ENCODE peak calls at places on chromosomes 1 and 21, in nine cellular contexts. J, W, M, K, Q, A, L, O and E are unnamed samples.

GRCh38 chr1:241156231-241156965 is 200.6 kb downstream of the RGS7 start:
- DNase-seq in J (peak), W (no peak), M (no peak), K (peak), Q (no peak), A (peak), L (peak), O (peak), E (peak)

GRCh38 chr21:27429612-27430361 is 462.9 kb upstream of the ADAMTS5 start:
- DNase-seq in J (peak), W (no peak), M (no peak), K (peak), Q (no peak), A (peak), L (peak), O (no peak), E (peak)

GRCh38 chr1:232248276-232248803 is 381.6 kb downstream of the SIPA1L2 start:
- DNase-seq in J (no peak), W (no peak), M (no peak), K (no peak), Q (no peak), A (no peak), L (no peak), O (no peak), E (no peak)

GRCh38 chr1:9606948-9607347 is 18.2 kb downstream of the TMEM201 start:
- DNase-seq in J (no peak), W (no peak), M (no peak), K (no peak), Q (no peak), A (no peak), L (no peak), O (no peak), E (no peak)

GRCh38 chr21:46144464-46145070 is 10.8 kb downstream of the FTCD start:
- DNase-seq in J (no peak), W (no peak), M (no peak), K (no peak), Q (no peak), A (no peak), L (no peak), O (no peak), E (no peak)

GRCh38 chr1:51570063-51570720 is 46.7 kb upstream of the OSBPL9 start:
- DNase-seq in J (peak), W (no peak), M (peak), K (no peak), Q (no peak), A (no peak), L (no peak), O (peak), E (no peak)

GRCh38 chr21:39527664-39528381 is 76.1 kb downstream of the SH3BGR start:
- DNase-seq in J (peak), W (peak), M (no peak), K (no peak), Q (no peak), A (no peak), L (no peak), O (no peak), E (no peak)

GRCh38 chr1:182848736-182849135 is 9.6 kb downstream of the DHX9 start:
- DNase-seq in J (no peak), W (no peak), M (no peak), K (no peak), Q (no peak), A (no peak), L (no peak), O (no peak), E (no peak)

GRCh38 chr1:152228831-152229230 is 4.8 kb upstream of the HRNR start:
- DNase-seq in J (no peak), W (no peak), M (no peak), K (no peak), Q (no peak), A (no peak), L (no peak), O (peak), E (peak)

DNA sequence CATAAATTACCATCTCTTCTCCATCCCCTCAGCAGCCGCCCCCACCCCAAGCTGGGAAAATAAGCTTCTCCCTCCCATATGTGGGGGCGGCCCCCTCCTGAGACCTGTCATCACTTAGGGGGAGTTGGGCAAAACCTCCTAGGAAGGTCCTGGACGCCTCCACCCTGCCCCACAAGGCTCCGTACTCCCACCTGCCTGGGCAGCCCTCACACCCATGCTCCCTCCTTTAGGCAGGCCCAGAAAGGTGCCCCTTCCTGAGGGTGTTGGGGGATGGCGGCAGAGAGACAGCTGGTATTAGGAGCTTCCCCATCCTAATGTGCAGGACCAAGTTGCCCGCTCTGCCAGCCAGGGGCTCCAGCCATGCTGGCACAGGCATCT is 57.0 kb downstream of the STUM start:
- DNase-seq in J (no peak), W (no peak), M (no peak), K (no peak), Q (no peak), A (no peak), L (no peak), O (no peak), E (no peak)
- H3K4me2 ChIP-seq in J (no peak), W (no peak), M (no peak), K (no peak), Q (no peak), A (no peak), L (no peak), O (no peak), E (no peak)

GRCh38 chr1:10851024-10852013 is 54.9 kb upstream of the CASZ1 start:
- DNase-seq in J (no peak), W (no peak), M (no peak), K (no peak), Q (no peak), A (no peak), L (no peak), O (no peak), E (no peak)

GRCh38 chr1:10850026-10850425 is 53.6 kb upstream of the CASZ1 start:
- DNase-seq in J (no peak), W (no peak), M (no peak), K (no peak), Q (no peak), A (no peak), L (no peak), O (no peak), E (no peak)

GRCh38 chr1:10852018-10852417 is 55.6 kb upstream of the CASZ1 start:
- DNase-seq in J (no peak), W (no peak), M (no peak), K (no peak), Q (no peak), A (no peak), L (no peak), O (no peak), E (no peak)

GRCh38 chr1:10852486-10852885 is 56.0 kb upstream of the CASZ1 start:
- DNase-seq in J (peak), W (no peak), M (no peak), K (no peak), Q (no peak), A (no peak), L (no peak), O (no peak), E (no peak)

GRCh38 chr1:10848109-10848684 is 51.8 kb upstream of the CASZ1 start:
- DNase-seq in J (no peak), W (no peak), M (no peak), K (no peak), Q (no peak), A (no peak), L (no peak), O (no peak), E (no peak)
- H2AFZ ChIP-seq in J (no peak), W (no peak), M (no peak), K (no peak), Q (no peak), A (no peak), L (no peak), O (no peak), E (no peak)

GRCh38 chr1:1081311-1082238 is 7.5 kb upstream of the RNF223 start:
- DNase-seq in J (no peak), W (no peak), M (no peak), K (no peak), Q (no peak), A (no peak), L (no peak), O (no peak), E (no peak)

GRCh38 chr1:1082239-1083180 is 8.4 kb upstream of the RNF223 start:
- DNase-seq in J (no peak), W (no peak), M (no peak), K (no peak), Q (no peak), A (no peak), L (no peak), O (no peak), E (no peak)

GRCh38 chr1:1080122-1080753 is 6.1 kb upstream of the RNF223 start:
- DNase-seq in J (peak), W (peak), M (no peak), K (peak), Q (peak), A (peak), L (no peak), O (peak), E (peak)

GRCh38 chr1:1080951-1081310 is 6.8 kb upstream of the RNF223 start:
- DNase-seq in J (no peak), W (no peak), M (no peak), K (no peak), Q (no peak), A (no peak), L (no peak), O (no peak), E (no peak)

DNA sequence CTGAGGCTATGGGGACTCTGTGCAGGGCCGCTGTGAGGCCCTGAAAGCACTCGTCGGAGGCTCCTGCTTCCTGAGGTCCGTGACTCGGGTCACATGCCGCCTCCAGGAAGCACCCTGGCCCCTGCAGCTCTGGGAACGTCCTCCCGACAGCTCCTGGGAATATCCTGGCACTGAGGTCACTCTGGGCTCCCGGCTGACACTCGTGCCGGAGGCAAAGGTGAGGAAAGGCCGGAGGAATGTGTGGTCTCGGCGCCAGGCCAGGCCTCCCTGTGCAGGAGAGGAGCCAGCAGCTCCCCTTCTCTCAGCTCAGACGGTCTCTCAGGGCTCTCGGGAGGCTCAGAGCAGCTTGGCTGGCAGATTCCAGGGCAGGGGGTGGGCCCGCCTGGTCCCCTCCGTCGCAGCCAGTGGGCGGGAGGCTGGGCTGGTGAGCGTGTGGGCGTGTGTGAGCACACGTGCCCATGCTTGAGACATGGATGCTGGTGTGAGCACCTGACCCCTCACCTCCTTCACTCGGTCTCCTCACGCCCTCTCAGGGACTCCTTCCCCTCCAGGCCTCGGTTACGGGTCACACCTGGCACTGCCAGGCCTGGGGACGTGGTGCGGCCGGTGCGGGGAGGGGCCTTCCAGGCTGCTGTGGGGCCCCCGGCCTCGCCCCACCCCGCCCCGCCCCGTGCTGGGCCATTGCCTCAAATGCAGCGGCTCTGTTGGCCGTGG is 5.5 kb upstream of the RNF223 start:
- DNase-seq in J (peak), W (peak), M (peak), K (peak), Q (peak), A (peak), L (peak), O (peak), E (peak)
- H3K4me2 ChIP-seq in J (peak), W (peak), M (peak), K (peak), Q (peak), A (peak), L (peak), O (peak), E (peak)

GRCh38 chr21:41837756-41838297 is 41.3 kb downstream of the PRDM15 start:
- DNase-seq in J (no peak), W (no peak), M (no peak), K (no peak), Q (no peak), A (no peak), L (no peak), O (no peak), E (no peak)
- H2AFZ ChIP-seq in J (no peak), W (no peak), M (no peak), K (no peak), Q (no peak), A (no peak), L (no peak), O (no peak), E (no peak)

GRCh38 chr21:45051580-45052434 is 22.6 kb upstream of the ADARB1 start:
- DNase-seq in J (no peak), W (no peak), M (no peak), K (no peak), Q (no peak), A (no peak), L (no peak), O (no peak), E (no peak)

GRCh38 chr21:45050361-45050785 is 24.0 kb upstream of the ADARB1 start:
- DNase-seq in J (no peak), W (no peak), M (no peak), K (no peak), Q (no peak), A (no peak), L (no peak), O (no peak), E (no peak)

GRCh38 chr21:45048968-45049367 is 25.4 kb upstream of the ADARB1 start:
- DNase-seq in J (peak), W (no peak), M (no peak), K (no peak), Q (no peak), A (peak), L (no peak), O (no peak), E (peak)

GRCh38 chr21:45049725-45050359 is 24.5 kb upstream of the ADARB1 start:
- DNase-seq in J (peak), W (peak), M (no peak), K (no peak), Q (no peak), A (peak), L (no peak), O (peak), E (no peak)

GRCh38 chr21:45050786-45051489 is 23.4 kb upstream of the ADARB1 start:
- DNase-seq in J (peak), W (no peak), M (no peak), K (no peak), Q (no peak), A (peak), L (peak), O (peak), E (peak)
- H3K4me2 ChIP-seq in J (peak), W (no peak), M (no peak), K (no peak), Q (no peak), A (peak), L (peak), O (peak), E (peak)

GRCh38 chr1:23422955-23423354 is 1.6 kb downstream of the TCEA3 start:
- DNase-seq in J (peak), W (no peak), M (no peak), K (no peak), Q (no peak), A (no peak), L (no peak), O (no peak), E (no peak)

GRCh38 chr1:23423415-23424170 is 955 bp downstream of the TCEA3 start:
- DNase-seq in J (peak), W (peak), M (no peak), K (no peak), Q (no peak), A (no peak), L (no peak), O (peak), E (no peak)

GRCh38 chr1:23422313-23422877 is 2.2 kb downstream of the TCEA3 start:
- DNase-seq in J (peak), W (no peak), M (no peak), K (peak), Q (no peak), A (peak), L (peak), O (peak), E (peak)

GRCh38 chr1:23426828-23427227 is 2.3 kb upstream of the TCEA3 start:
- DNase-seq in J (no peak), W (no peak), M (no peak), K (no peak), Q (no peak), A (no peak), L (no peak), O (no peak), E (no peak)

DNA sequence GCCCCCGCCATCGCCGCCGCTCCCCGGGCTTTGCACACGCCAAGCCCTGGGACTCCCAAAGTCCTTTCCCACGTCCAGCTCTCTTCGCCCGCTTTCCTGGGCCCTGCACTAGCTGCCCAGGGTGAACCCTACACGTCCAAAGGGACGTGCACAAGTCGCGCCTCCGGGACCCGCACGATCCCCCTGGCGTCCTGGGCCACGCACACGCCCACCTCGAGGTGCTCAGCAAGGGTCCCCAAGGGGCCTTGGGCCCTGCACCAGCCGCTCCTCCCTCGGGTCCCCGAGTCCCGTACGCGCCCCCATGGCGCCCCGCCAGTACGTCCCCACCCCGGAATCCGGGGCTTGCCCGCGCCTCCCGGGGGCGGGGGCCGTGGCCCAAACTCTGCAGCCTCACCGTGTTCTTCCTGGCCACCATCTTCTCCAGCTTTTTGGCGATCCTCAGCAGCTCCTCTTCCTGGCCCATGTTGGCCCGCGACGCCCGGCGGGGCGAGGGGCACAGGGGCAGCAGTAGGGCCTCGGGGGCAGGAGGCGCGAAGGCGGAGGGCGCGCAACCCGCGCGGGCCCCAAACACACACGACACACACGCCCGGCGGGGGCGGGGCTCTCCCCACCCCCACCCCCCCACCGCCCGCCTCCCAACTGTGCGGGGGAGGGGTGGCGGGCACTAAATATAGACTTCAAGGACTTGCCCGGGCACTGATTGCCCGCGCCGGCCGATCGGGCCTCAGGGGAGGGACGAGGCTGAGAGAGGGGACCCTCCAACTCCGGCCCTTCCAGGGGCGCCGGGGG is at the start of gene TCEA3:
- DNase-seq in J (peak), W (peak), M (no peak), K (no peak), Q (no peak), A (no peak), L (no peak), O (peak), E (no peak)
- H2AFZ ChIP-seq in J (peak), W (peak), M (no peak), K (peak), Q (no peak), A (peak), L (peak), O (peak), E (peak)

GRCh38 chr21:29313662-29314408 is 15.1 kb downstream of the BACH1 start:
- DNase-seq in J (no peak), W (no peak), M (no peak), K (peak), Q (no peak), A (no peak), L (no peak), O (no peak), E (no peak)

GRCh38 chr21:29316029-29316742 is 17.5 kb downstream of the BACH1 start:
- DNase-seq in J (no peak), W (no peak), M (no peak), K (no peak), Q (no peak), A (no peak), L (no peak), O (no peak), E (no peak)

GRCh38 chr21:29316806-29317205 is 18.1 kb downstream of the BACH1 start:
- DNase-seq in J (no peak), W (no peak), M (no peak), K (no peak), Q (no peak), A (no peak), L (no peak), O (no peak), E (no peak)

GRCh38 chr21:29318354-29318753 is 19.6 kb downstream of the BACH1 start:
- DNase-seq in J (peak), W (no peak), M (no peak), K (no peak), Q (no peak), A (peak), L (peak), O (no peak), E (no peak)

GRCh38 chr21:29315155-29315749 is 16.5 kb downstream of the BACH1 start:
- DNase-seq in J (no peak), W (no peak), M (no peak), K (no peak), Q (no peak), A (no peak), L (peak), O (no peak), E (no peak)
- H3K4me2 ChIP-seq in J (no peak), W (no peak), M (no peak), K (no peak), Q (no peak), A (peak), L (peak), O (no peak), E (no peak)